ENCODE peak calls at places on chromosomes 6 and 20, in eight cellular contexts. One of them, this sample, is unnamed.

GRCh38 chr20:24984963-24985640 is 7.4 kb downstream of the APMAP start:
- DNase-seq in spleen: peak
- DNase-seq in stomach: peak
- DNase-seq in transverse colon: peak
- DNase-seq in H1: no peak
- DNase-seq in ovary: no peak
- DNase-seq in HCT116: no peak
- DNase-seq in sigmoid colon: peak
- DNase-seq in this sample: no peak

GRCh38 chr6:144190593-144190992 is 40.3 kb downstream of the STX11 start:
- DNase-seq in ovary: no peak
- DNase-seq in HCT116: no peak
- DNase-seq in spleen: no peak
- DNase-seq in stomach: no peak
- DNase-seq in transverse colon: no peak
- DNase-seq in H1: no peak
- DNase-seq in sigmoid colon: no peak
- DNase-seq in this sample: peak

GRCh38 chr6:136502791-136503190 is 47.4 kb downstream of the MAP7 start:
- DNase-seq in sigmoid colon: no peak
- DNase-seq in stomach: no peak
- DNase-seq in H1: no peak
- DNase-seq in HCT116: no peak
- DNase-seq in ovary: no peak
- DNase-seq in spleen: no peak
- DNase-seq in transverse colon: no peak
- DNase-seq in this sample: no peak

GRCh38 chr20:33172781-33173180 is 4.8 kb downstream of the BPIFA2 start:
- DNase-seq in stomach: no peak
- DNase-seq in HCT116: no peak
- DNase-seq in spleen: no peak
- DNase-seq in ovary: no peak
- DNase-seq in sigmoid colon: no peak
- DNase-seq in transverse colon: no peak
- DNase-seq in H1: no peak
- DNase-seq in this sample: no peak

GRCh38 chr6:89921691-89922090 is 27.4 kb downstream of the GJA10 start:
- DNase-seq in ovary: no peak
- DNase-seq in HCT116: peak
- DNase-seq in transverse colon: no peak
- DNase-seq in spleen: no peak
- DNase-seq in sigmoid colon: no peak
- DNase-seq in H1: no peak
- DNase-seq in stomach: no peak
- DNase-seq in this sample: no peak

GRCh38 chr6:15554728-15555100 is 108.1 kb downstream of the DTNBP1 start:
- DNase-seq in stomach: no peak
- DNase-seq in sigmoid colon: no peak
- DNase-seq in H1: no peak
- DNase-seq in transverse colon: no peak
- DNase-seq in spleen: no peak
- DNase-seq in HCT116: no peak
- DNase-seq in ovary: no peak
- DNase-seq in this sample: no peak

GRCh38 chr6:155544677-155545076 is 89.0 kb upstream of the NOX3 start:
- DNase-seq in H1: no peak
- DNase-seq in ovary: no peak
- DNase-seq in HCT116: no peak
- DNase-seq in spleen: no peak
- DNase-seq in transverse colon: no peak
- DNase-seq in sigmoid colon: no peak
- DNase-seq in stomach: no peak
- DNase-seq in this sample: no peak

GRCh38 chr20:43572891-43573290 is 14.1 kb downstream of the SGK2 start:
- DNase-seq in H1: no peak
- DNase-seq in stomach: no peak
- DNase-seq in sigmoid colon: no peak
- DNase-seq in HCT116: no peak
- DNase-seq in transverse colon: no peak
- DNase-seq in spleen: peak
- DNase-seq in ovary: no peak
- DNase-seq in this sample: no peak

GRCh38 chr6:56808871-56809359 is 146.0 kb upstream of the BEND6 start:
- DNase-seq in HCT116: no peak
- DNase-seq in spleen: no peak
- DNase-seq in transverse colon: no peak
- DNase-seq in sigmoid colon: no peak
- DNase-seq in ovary: no peak
- DNase-seq in stomach: no peak
- DNase-seq in H1: no peak
- DNase-seq in this sample: peak

GRCh38 chr20:3115190-3116107 is 30.9 kb upstream of the AVP start:
- DNase-seq in HCT116: peak
- DNase-seq in H1: peak
- DNase-seq in spleen: no peak
- DNase-seq in sigmoid colon: no peak
- DNase-seq in stomach: no peak
- DNase-seq in transverse colon: no peak
- DNase-seq in ovary: no peak
- DNase-seq in this sample: peak

DNA sequence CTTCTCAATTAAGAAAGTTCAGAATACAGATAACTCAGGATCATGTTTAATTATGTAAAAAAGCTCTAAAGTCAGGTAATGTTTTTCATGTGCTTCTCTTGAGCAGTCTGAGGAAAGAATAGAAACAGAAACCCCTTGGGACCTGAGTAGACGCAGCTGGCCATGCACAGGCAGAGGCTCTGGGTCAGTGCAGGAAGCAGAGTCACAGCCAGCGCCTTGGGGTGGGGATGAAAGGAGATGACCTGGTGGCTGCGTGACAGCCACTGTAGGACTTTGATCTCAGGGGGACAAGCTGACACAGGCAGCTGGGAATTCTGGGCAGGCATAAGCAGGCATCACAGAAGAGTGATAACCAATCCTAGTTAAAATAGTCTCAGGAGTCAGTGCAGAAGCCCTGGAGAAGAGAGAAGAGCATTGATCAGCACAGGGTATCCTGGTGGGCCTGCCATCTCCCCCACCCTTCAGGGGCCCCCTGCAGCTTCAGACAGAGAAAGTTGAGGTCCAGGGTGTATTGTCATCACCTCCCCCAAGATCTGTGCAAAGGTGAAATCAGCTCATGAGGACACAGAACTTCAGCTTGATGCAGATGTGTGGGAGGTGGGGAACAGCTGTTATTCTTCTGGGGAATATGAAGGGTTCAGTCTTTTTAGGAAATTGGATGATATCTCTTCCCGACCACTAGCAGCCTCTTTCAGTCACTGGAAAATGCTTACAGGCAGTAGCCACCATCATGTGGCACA is 6.4 kb downstream of the HLA-DQB1 start:
- DNase-seq in transverse colon: no peak
- DNase-seq in spleen: peak
- DNase-seq in stomach: no peak
- DNase-seq in sigmoid colon: no peak
- DNase-seq in ovary: no peak
- DNase-seq in H1: no peak
- DNase-seq in HCT116: no peak
- DNase-seq in this sample: no peak
- TF ChIP-seq POLR2A in transverse colon: no peak
- TF ChIP-seq POLR2A in spleen: no peak
- TF ChIP-seq POLR2A in stomach: no peak
- TF ChIP-seq POLR2A in sigmoid colon: no peak
- TF ChIP-seq POLR2A in ovary: no peak
- TF ChIP-seq POLR2A in H1: no peak
- TF ChIP-seq POLR2A in HCT116: no peak
- TF ChIP-seq POLR2A in this sample: no peak

GRCh38 chr20:63232235-63233060 is 3.3 kb upstream of the BIRC7 start:
- DNase-seq in sigmoid colon: no peak
- DNase-seq in HCT116: peak
- DNase-seq in ovary: no peak
- DNase-seq in spleen: no peak
- DNase-seq in H1: no peak
- DNase-seq in stomach: no peak
- DNase-seq in transverse colon: no peak
- DNase-seq in this sample: no peak

GRCh38 chr20:63227260-63227659 is 8.4 kb upstream of the BIRC7 start:
- DNase-seq in spleen: no peak
- DNase-seq in ovary: no peak
- DNase-seq in stomach: no peak
- DNase-seq in H1: no peak
- DNase-seq in HCT116: no peak
- DNase-seq in transverse colon: no peak
- DNase-seq in sigmoid colon: no peak
- DNase-seq in this sample: no peak

GRCh38 chr20:63230800-63231268 is 4.9 kb upstream of the BIRC7 start:
- DNase-seq in HCT116: no peak
- DNase-seq in H1: no peak
- DNase-seq in sigmoid colon: peak
- DNase-seq in stomach: peak
- DNase-seq in transverse colon: peak
- DNase-seq in spleen: no peak
- DNase-seq in ovary: peak
- DNase-seq in this sample: peak

GRCh38 chr20:63226020-63226943 is 9.4 kb upstream of the BIRC7 start:
- DNase-seq in H1: no peak
- DNase-seq in ovary: no peak
- DNase-seq in HCT116: no peak
- DNase-seq in transverse colon: no peak
- DNase-seq in sigmoid colon: no peak
- DNase-seq in spleen: no peak
- DNase-seq in stomach: no peak
- DNase-seq in this sample: no peak

DNA sequence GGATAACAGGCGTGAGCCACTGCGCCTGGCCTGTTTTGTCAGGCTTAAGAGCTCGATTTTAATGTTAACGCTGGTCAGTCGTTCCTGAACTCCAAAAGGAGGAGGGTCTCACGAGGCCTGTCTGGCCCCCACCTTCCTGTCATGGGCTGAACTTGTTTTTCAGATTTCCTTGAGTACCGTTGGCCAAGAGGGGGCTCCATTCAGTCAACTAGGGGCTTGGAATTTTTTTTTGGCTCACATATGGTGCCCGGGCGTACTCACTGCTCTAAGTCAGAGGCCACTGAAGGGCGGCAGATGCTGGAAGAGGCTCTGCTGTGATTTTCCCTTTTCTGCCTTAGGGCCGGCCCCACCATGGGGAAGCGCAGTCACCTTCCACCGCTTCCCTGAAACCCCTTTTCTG is 6.9 kb upstream of the BIRC7 start:
- DNase-seq in transverse colon: no peak
- DNase-seq in stomach: no peak
- DNase-seq in sigmoid colon: no peak
- DNase-seq in HCT116: no peak
- DNase-seq in H1: no peak
- DNase-seq in ovary: no peak
- DNase-seq in spleen: no peak
- DNase-seq in this sample: no peak
- TF ChIP-seq CTCF in transverse colon: no peak
- TF ChIP-seq CTCF in stomach: no peak
- TF ChIP-seq CTCF in sigmoid colon: no peak
- TF ChIP-seq CTCF in HCT116: no peak
- TF ChIP-seq CTCF in H1: peak
- TF ChIP-seq CTCF in ovary: no peak
- TF ChIP-seq CTCF in spleen: no peak
- TF ChIP-seq CTCF in this sample: no peak

GRCh38 chr6:107129370-107129925 is 14.1 kb upstream of the BEND3 start:
- DNase-seq in sigmoid colon: no peak
- DNase-seq in stomach: no peak
- DNase-seq in spleen: no peak
- DNase-seq in HCT116: no peak
- DNase-seq in ovary: no peak
- DNase-seq in H1: no peak
- DNase-seq in transverse colon: no peak
- DNase-seq in this sample: no peak
- H3K4me3 ChIP-seq in sigmoid colon: no peak
- H3K4me3 ChIP-seq in stomach: no peak
- H3K4me3 ChIP-seq in spleen: no peak
- H3K4me3 ChIP-seq in HCT116: no peak
- H3K4me3 ChIP-seq in ovary: no peak
- H3K4me3 ChIP-seq in H1: no peak
- H3K4me3 ChIP-seq in transverse colon: no peak
- H3K4me3 ChIP-seq in this sample: no peak

GRCh38 chr6:73520688-73521350 is at the start of gene EEF1A1:
- DNase-seq in stomach: peak
- DNase-seq in spleen: peak
- DNase-seq in HCT116: peak
- DNase-seq in ovary: peak
- DNase-seq in sigmoid colon: peak
- DNase-seq in H1: peak
- DNase-seq in transverse colon: peak
- DNase-seq in this sample: peak

GRCh38 chr6:73525546-73526330 is 4.9 kb upstream of the EEF1A1 start:
- DNase-seq in stomach: no peak
- DNase-seq in sigmoid colon: no peak
- DNase-seq in ovary: no peak
- DNase-seq in spleen: no peak
- DNase-seq in transverse colon: no peak
- DNase-seq in HCT116: no peak
- DNase-seq in H1: no peak
- DNase-seq in this sample: no peak

GRCh38 chr6:73519943-73520687 is 717 bp downstream of the EEF1A1 start:
- DNase-seq in H1: no peak
- DNase-seq in ovary: peak
- DNase-seq in stomach: peak
- DNase-seq in sigmoid colon: peak
- DNase-seq in spleen: peak
- DNase-seq in HCT116: no peak
- DNase-seq in transverse colon: peak
- DNase-seq in this sample: peak

GRCh38 chr6:73523434-73524123 is 2.7 kb upstream of the EEF1A1 start:
- DNase-seq in ovary: peak
- DNase-seq in transverse colon: peak
- DNase-seq in stomach: peak
- DNase-seq in sigmoid colon: peak
- DNase-seq in spleen: peak
- DNase-seq in HCT116: peak
- DNase-seq in H1: no peak
- DNase-seq in this sample: peak

DNA sequence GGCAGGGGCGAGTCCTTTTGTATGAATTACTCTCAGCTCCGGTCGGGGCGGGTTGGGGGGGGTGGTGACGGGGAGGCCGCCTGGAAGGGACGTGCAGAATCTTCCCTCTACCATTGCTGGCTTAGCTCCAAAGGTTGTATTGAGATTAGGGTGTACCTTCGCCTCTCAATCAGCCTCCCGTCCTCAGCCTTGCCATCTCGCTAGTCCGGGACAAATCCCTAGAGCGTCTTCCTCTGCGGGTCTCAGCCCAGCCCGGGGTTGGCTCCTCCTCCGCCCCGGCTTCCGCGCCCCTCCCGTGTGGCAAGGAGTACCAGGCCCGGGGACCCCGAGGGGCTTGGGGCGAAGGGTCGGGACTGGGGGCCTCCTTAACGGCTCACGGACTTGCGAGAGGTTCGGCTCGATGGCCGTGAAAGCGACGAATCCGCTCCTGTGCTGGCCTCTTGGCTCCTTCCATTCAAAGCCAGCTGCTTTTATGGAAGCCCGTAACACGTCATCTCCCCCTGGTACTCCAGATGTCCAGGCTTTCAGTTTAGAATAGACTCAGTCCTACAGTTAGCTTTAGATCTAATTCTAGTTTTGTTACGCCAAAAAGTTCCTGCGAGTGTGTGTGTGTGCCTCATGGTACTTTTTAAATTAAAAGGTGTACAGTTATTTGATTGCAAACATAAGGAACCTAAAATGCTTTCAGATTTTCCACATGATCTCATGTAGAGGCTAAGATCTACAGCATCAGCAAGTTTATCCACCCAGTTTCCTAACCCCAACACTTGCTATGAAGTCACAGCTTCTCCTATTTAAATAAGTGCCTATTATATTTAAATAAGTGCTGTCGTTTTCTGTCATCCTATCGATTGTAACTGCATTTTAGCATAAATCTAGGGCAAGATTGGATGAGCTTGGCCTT is 771 bp upstream of the EEF1A1 start:
- DNase-seq in spleen: peak
- DNase-seq in HCT116: no peak
- DNase-seq in stomach: no peak
- DNase-seq in ovary: peak
- DNase-seq in sigmoid colon: peak
- DNase-seq in H1: no peak
- DNase-seq in transverse colon: no peak
- DNase-seq in this sample: peak
- TF ChIP-seq POLR2A in spleen: no peak
- TF ChIP-seq POLR2A in HCT116: no peak
- TF ChIP-seq POLR2A in stomach: no peak
- TF ChIP-seq POLR2A in ovary: peak
- TF ChIP-seq POLR2A in sigmoid colon: peak
- TF ChIP-seq POLR2A in H1: no peak
- TF ChIP-seq POLR2A in transverse colon: no peak
- TF ChIP-seq POLR2A in this sample: no peak